ENCODE peak calls at places on chromosomes 5 and 9, in seven cellular contexts. R, L, E, M, D, B and A are unnamed samples.

GRCh38 chr5:180155331-180155881 is 53.6 kb downstream of the RASGEF1C start:
- DNase-seq in R (no peak), L (no peak), E (no peak), M (no peak), D (no peak), B (peak), A (no peak)

GRCh38 chr5:139473105-139473504 is 2.3 kb downstream of the SMIM33 start:
- DNase-seq in R (no peak), L (no peak), E (no peak), M (no peak), D (no peak), B (no peak), A (no peak)

GRCh38 chr5:74017786-74018211 is 391.8 kb downstream of the ARHGEF28 start:
- DNase-seq in R (peak), L (no peak), E (peak), M (no peak), D (peak), B (no peak), A (no peak)

GRCh38 chr9:3912817-3913216 is 387.0 kb upstream of the RFX3 start:
- DNase-seq in R (no peak), L (no peak), E (no peak), M (no peak), D (peak), B (no peak), A (no peak)

GRCh38 chr5:32126691-32127090 is 47.4 kb downstream of the GOLPH3 start:
- DNase-seq in R (no peak), L (no peak), E (no peak), M (no peak), D (peak), B (no peak), A (no peak)

GRCh38 chr5:1975898-1976765 is 93.4 kb upstream of the IRX4 start:
- DNase-seq in R (no peak), L (no peak), E (no peak), M (no peak), D (peak), B (no peak), A (no peak)

GRCh38 chr9:137156567-137157375 is 13.1 kb downstream of the LRRC26 start:
- DNase-seq in R (no peak), L (no peak), E (peak), M (no peak), D (peak), B (no peak), A (peak)

GRCh38 chr9:9212963-9213362 is 1399.8 kb downstream of the PTPRD start:
- DNase-seq in R (no peak), L (no peak), E (no peak), M (no peak), D (no peak), B (no peak), A (no peak)

GRCh38 chr5:95043234-95043633 is 241.7 kb downstream of the MCTP1 start:
- DNase-seq in R (no peak), L (no peak), E (no peak), M (no peak), D (no peak), B (no peak), A (no peak)

GRCh38 chr5:36644727-36645126 is 38.3 kb downstream of the SLC1A3 start:
- DNase-seq in R (no peak), L (no peak), E (no peak), M (no peak), D (no peak), B (no peak), A (no peak)

GRCh38 chr5:90338712-90339372 is 70.7 kb downstream of the CETN3 start:
- DNase-seq in R (no peak), L (no peak), E (no peak), M (no peak), D (no peak), B (no peak), A (no peak)

GRCh38 chr9:116935149-116935897 is 248.2 kb downstream of the TRIM32 start:
- DNase-seq in R (no peak), L (no peak), E (no peak), M (no peak), D (no peak), B (no peak), A (no peak)

GRCh38 chr9:86575825-86576488 is 221.7 kb upstream of the TUT7 start:
- DNase-seq in R (no peak), L (no peak), E (peak), M (no peak), D (no peak), B (no peak), A (no peak)

GRCh38 chr9:120730661-120731514 is 16.6 kb upstream of the MEGF9 start:
- DNase-seq in R (no peak), L (no peak), E (peak), M (no peak), D (peak), B (no peak), A (peak)

GRCh38 chr9:137055385-137056364 is 1.8 kb upstream of the ENTPD2 start:
- DNase-seq in R (peak), L (no peak), E (peak), M (no peak), D (peak), B (peak), A (no peak)

GRCh38 chr5:111641533-111642230 is 115.3 kb downstream of the NREP start:
- DNase-seq in R (no peak), L (no peak), E (no peak), M (no peak), D (peak), B (no peak), A (peak)

GRCh38 chr5:82018462-82018861 is 46.6 kb downstream of the ATG10 start:
- DNase-seq in R (no peak), L (no peak), E (peak), M (no peak), D (no peak), B (peak), A (no peak)

GRCh38 chr5:146860213-146860891 is 18.2 kb downstream of the PPP2R2B start:
- DNase-seq in R (no peak), L (no peak), E (no peak), M (no peak), D (no peak), B (no peak), A (no peak)

GRCh38 chr5:157761690-157762611 is 18.4 kb downstream of the LSM11 start:
- DNase-seq in R (peak), L (no peak), E (no peak), M (peak), D (peak), B (no peak), A (peak)

GRCh38 chr9:104869801-104870200 is 58.2 kb downstream of the ABCA1 start:
- DNase-seq in R (no peak), L (no peak), E (no peak), M (no peak), D (no peak), B (no peak), A (no peak)

GRCh38 chr5:72956324-72957140 is 691 bp downstream of the FCHO2 start:
- DNase-seq in R (peak), L (no peak), E (peak), M (peak), D (peak), B (peak), A (peak)

GRCh38 chr5:10452768-10453331 is 11.2 kb downstream of the ROPN1L start:
- DNase-seq in R (peak), L (no peak), E (no peak), M (peak), D (peak), B (no peak), A (peak)

GRCh38 chr5:125109293-125109692 is 362.9 kb upstream of the ZNF608 start:
- DNase-seq in R (no peak), L (no peak), E (no peak), M (no peak), D (no peak), B (no peak), A (no peak)

GRCh38 chr5:157072508-157072907 is 13.6 kb upstream of the HAVCR1 start:
- DNase-seq in R (no peak), L (no peak), E (no peak), M (no peak), D (no peak), B (no peak), A (no peak)

GRCh38 chr5:115840825-115841224 is 540 bp downstream of the ATG12 start:
- DNase-seq in R (no peak), L (no peak), E (no peak), M (no peak), D (no peak), B (no peak), A (no peak)

GRCh38 chr9:90929616-90930015 is 128.0 kb downstream of the SYK start:
- DNase-seq in R (no peak), L (no peak), E (no peak), M (no peak), D (no peak), B (no peak), A (no peak)

GRCh38 chr9:130286072-130286770 is 20.7 kb downstream of the HMCN2 start:
- DNase-seq in R (no peak), L (no peak), E (peak), M (no peak), D (no peak), B (no peak), A (no peak)

GRCh38 chr5:87347841-87348240 is 64.9 kb downstream of the CCNH start:
- DNase-seq in R (no peak), L (no peak), E (no peak), M (no peak), D (no peak), B (no peak), A (no peak)

GRCh38 chr5:14450055-14450524 is 131.5 kb upstream of the OTULINL start:
- DNase-seq in R (peak), L (no peak), E (peak), M (no peak), D (peak), B (no peak), A (no peak)

GRCh38 chr5:29351170-29351569 is 1842.3 kb upstream of the CDH6 start:
- DNase-seq in R (no peak), L (no peak), E (no peak), M (no peak), D (no peak), B (no peak), A (no peak)

GRCh38 chr9:61671276-61671973 is 481.6 kb downstream of the SPATA31A7 start:
- DNase-seq in R (no peak), L (no peak), E (no peak), M (no peak), D (no peak), B (no peak), A (no peak)

GRCh38 chr5:115343855-115344254 is 47.4 kb upstream of the CCDC112 start:
- DNase-seq in R (peak), L (no peak), E (no peak), M (no peak), D (peak), B (no peak), A (peak)